ENCODE peak calls at places on chromosomes 16 and 17, in four cellular contexts. K, E, A and F are unnamed samples.

GRCh38 chr17:74712756-74713155 is at the start of gene CD300LF:
- DNase-seq in K (no peak), E (no peak), A (no peak), F (no peak)

GRCh38 chr16:88014954-88015805 is 63.9 kb downstream of the BANP start:
- DNase-seq in E (no peak), A (no peak), K (no peak), F (no peak)

GRCh38 chr16:77298638-77299360 is 99.6 kb downstream of the SYCE1L start:
- DNase-seq in K (no peak), E (no peak), A (no peak), F (no peak)

GRCh38 chr17:19348806-19349205 is 13.7 kb downstream of the B9D1 start:
- DNase-seq in E (no peak), A (no peak), K (no peak), F (no peak)

GRCh38 chr16:11948819-11949218 is 7.0 kb upstream of the NPIPB2 start:
- DNase-seq in A (no peak), E (no peak), K (no peak), F (no peak)

GRCh38 chr17:66542967-66543525 is 240.6 kb downstream of the PRKCA start:
- DNase-seq in K (no peak), A (no peak), E (no peak), F (no peak)

GRCh38 chr17:43952724-43953666 is 745 bp downstream of the PYY start:
- DNase-seq in K (peak; percentile 65), E (no peak), A (peak; percentile 93), F (no peak)

GRCh38 chr17:57588086-57588485 is 157.0 kb downstream of the CCDC182 start:
- DNase-seq in K (no peak), E (no peak), A (no peak), F (no peak)

GRCh38 chr17:41692722-41693521 is 4.2 kb downstream of the EIF1 start:
- DNase-seq in E (no peak), A (no peak), K (no peak), F (no peak)

GRCh38 chr16:30491744-30492308 is 19.3 kb downstream of the ITGAL start:
- DNase-seq in A (no peak), K (peak; percentile 79), E (no peak), F (no peak)

GRCh38 chr16:79146-80054 is 1.4 kb downstream of the MPG start:
- DNase-seq in E (no peak), K (no peak), A (no peak), F (no peak)

GRCh38 chr17:2222901-2223616 is 80.5 kb downstream of the SMG6 start:
- DNase-seq in K (no peak), A (no peak), E (no peak), F (no peak)

GRCh38 chr17:49913226-49914095 is 55.5 kb upstream of the DLX4 start:
- DNase-seq in K (peak; percentile 48), A (no peak), E (no peak), F (no peak)

GRCh38 chr17:27502526-27503324 is 46.5 kb downstream of the KSR1 start:
- DNase-seq in A (no peak), K (no peak), E (no peak), F (no peak)

GRCh38 chr17:54745239-54745638 is 155.4 kb upstream of the TOM1L1 start:
- DNase-seq in E (no peak), A (no peak), K (no peak), F (no peak)

GRCh38 chr17:42720996-42721583 is 23.8 kb downstream of the EZH1 start:
- DNase-seq in A (no peak), K (peak; percentile 60), E (no peak), F (no peak)

GRCh38 chr16:48503779-48504178 is 106.2 kb downstream of the N4BP1 start:
- DNase-seq in K (no peak), E (no peak), A (no peak), F (no peak)

GRCh38 chr17:31585280-31585630 is 193.8 kb downstream of the RAB11FIP4 start:
- DNase-seq in K (no peak), A (no peak), E (no peak), F (no peak)

GRCh38 chr17:69492410-69493071 is 78.0 kb downstream of the MAP2K6 start:
- DNase-seq in E (no peak), K (no peak), A (no peak), F (no peak)

GRCh38 chr17:951388-952132 is 28.0 kb downstream of the NXN start:
- DNase-seq in K (no peak), A (peak; percentile 77), E (no peak), F (no peak)

GRCh38 chr16:1964046-1964505 is 550 bp downstream of the RPS2 start:
- DNase-seq in A (no peak), E (no peak), K (no peak), F (no peak)

GRCh38 chr16:89320717-89321501 is 103.4 kb downstream of the ZNF778 start:
- DNase-seq in E (no peak), K (peak; percentile 83), A (no peak), F (no peak)

GRCh38 chr17:44922136-44922535 is 6.8 kb upstream of the GFAP start:
- DNase-seq in K (no peak), E (no peak), A (no peak), F (no peak)

GRCh38 chr17:17354560-17355357 is 51.6 kb downstream of the NT5M start:
- DNase-seq in E (peak; percentile 86), K (peak; percentile 72), A (peak; percentile 88), F (peak; percentile 76)

GRCh38 chr17:57986841-57987581 is 1.0 kb downstream of the VEZF1 start:
- DNase-seq in A (no peak), K (peak; percentile 39), E (no peak), F (no peak)

GRCh38 chr17:17855976-17856375 is 19.2 kb upstream of the SREBF1 start:
- DNase-seq in E (no peak), A (no peak), K (no peak), F (no peak)

GRCh38 chr17:39130205-39130604 is 21.2 kb downstream of the PLXDC1 start:
- DNase-seq in A (no peak), K (no peak), E (no peak), F (no peak)

GRCh38 chr17:17666111-17666714 is 15.0 kb upstream of the RAI1 start:
- DNase-seq in K (no peak), E (no peak), A (no peak), F (no peak)

GRCh38 chr16:1991588-1992474 is 2.1 kb downstream of the SYNGR3 start:
- DNase-seq in K (peak; percentile 99), A (peak; percentile 98), E (peak; percentile 99), F (peak; percentile 98)

GRCh38 chr17:68460715-68461114 is 3.4 kb upstream of the WIPI1 start:
- DNase-seq in A (no peak), E (no peak), K (no peak), F (no peak)

GRCh38 chr17:77899494-77899893 is 59.0 kb upstream of the TNRC6C start:
- DNase-seq in A (no peak), E (no peak), K (no peak), F (no peak)

GRCh38 chr17:65662166-65662565 is 100.7 kb upstream of the AXIN2 start:
- DNase-seq in A (no peak), K (no peak), E (no peak), F (no peak)

GRCh38 chr17:15340966-15341365 is 431 bp downstream of the TEKT3 start:
- DNase-seq in E (no peak), K (no peak), A (no peak), F (no peak)

GRCh38 chr16:70696952-70697600 is 11.2 kb upstream of the MTSS2 start:
- DNase-seq in K (no peak), E (no peak), A (no peak), F (no peak)

GRCh38 chr17:19753661-19754463 is 5.8 kb upstream of the ALDH3A1 start:
- DNase-seq in A (no peak), E (no peak), K (no peak), F (no peak)

GRCh38 chr17:72975509-72975908 is 117.0 kb downstream of the SLC39A11 start:
- DNase-seq in K (no peak), E (no peak), A (no peak), F (no peak)

GRCh38 chr16:46975908-46976470 is 2.5 kb upstream of the DNAJA2 start:
- DNase-seq in E (no peak), A (no peak), K (no peak), F (no peak)
- TF ChIP-seq TAF1 in E (no peak), A (no peak), K (no peak), F (no peak)

DNA sequence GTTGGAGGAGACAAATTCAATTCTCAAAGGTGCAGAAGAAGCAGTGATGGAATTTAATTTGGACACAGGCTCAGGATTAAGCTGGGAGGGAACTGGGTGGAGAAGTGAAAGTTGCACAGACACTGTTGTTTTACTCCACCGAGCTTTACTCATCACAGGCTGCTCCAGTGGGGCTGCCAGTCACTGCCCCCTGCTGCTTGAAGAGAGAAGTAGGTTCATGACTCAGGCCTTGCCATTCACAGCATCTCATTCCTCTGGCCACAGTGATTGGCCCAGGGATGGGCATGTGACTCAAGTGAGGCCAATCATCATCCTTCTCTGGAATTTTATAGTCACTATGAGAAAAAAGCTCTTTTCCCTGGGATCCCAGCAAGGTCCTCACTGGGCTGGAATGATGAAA is 11.8 kb downstream of the GNAO1 start:
- DNase-seq in K (peak; percentile 67), A (peak; percentile 53), E (no peak), F (no peak)
- TF ChIP-seq TAF1 in K (no peak), A (no peak), E (no peak), F (no peak)

GRCh38 chr16:67406111-67406593 is 10.1 kb downstream of the ZDHHC1 start:
- DNase-seq in A (no peak), E (no peak), K (no peak), F (no peak)

GRCh38 chr16:67403976-67404555 is 10.8 kb upstream of the TPPP3 start:
- DNase-seq in K (no peak), E (no peak), A (no peak), F (no peak)

GRCh38 chr16:67405336-67405735 is 10.9 kb downstream of the ZDHHC1 start:
- DNase-seq in A (no peak), K (no peak), E (no peak), F (no peak)

GRCh38 chr16:67406628-67407027 is 9.6 kb downstream of the ZDHHC1 start:
- DNase-seq in K (no peak), A (no peak), E (no peak), F (no peak)

DNA sequence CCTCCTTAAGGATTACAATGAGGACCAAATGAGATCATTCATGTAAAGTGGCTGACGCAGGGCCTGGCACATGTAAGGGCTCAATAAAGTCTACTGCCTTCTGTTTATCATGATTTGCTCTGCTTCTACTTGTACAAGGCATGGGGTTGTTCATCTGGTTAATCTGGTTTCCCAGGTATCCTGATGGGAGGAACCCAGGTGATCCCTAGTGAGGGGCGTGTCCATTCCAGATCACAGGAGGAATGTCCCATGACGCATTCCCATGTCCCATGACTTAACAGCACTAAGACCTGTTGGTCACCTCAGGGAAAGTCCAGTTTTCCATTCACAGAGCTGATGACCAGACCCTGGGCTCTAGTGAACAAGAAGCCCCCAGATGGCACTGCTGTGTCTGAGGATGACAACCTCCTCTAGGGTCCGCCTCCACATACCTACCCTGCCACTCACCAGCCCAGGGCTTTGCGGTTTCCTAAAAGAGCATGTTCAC is 11.5 kb upstream of the TPPP3 start:
- DNase-seq in K (no peak), A (no peak), E (no peak), F (no peak)
- TF ChIP-seq TAF1 in K (no peak), A (no peak), E (no peak), F (no peak)

GRCh38 chr16:53946745-53947386 is 242.9 kb downstream of the FTO start:
- DNase-seq in E (no peak), A (no peak), K (no peak), F (no peak)

GRCh38 chr16:53948326-53948725 is 244.4 kb downstream of the FTO start:
- DNase-seq in K (no peak), A (no peak), E (no peak), F (no peak)

GRCh38 chr16:53944026-53944425 is 240.1 kb downstream of the FTO start:
- DNase-seq in K (no peak), E (no peak), A (no peak), F (no peak)

GRCh38 chr16:53948734-53949430 is 244.9 kb downstream of the FTO start:
- DNase-seq in A (no peak), E (no peak), K (no peak), F (no peak)

GRCh38 chr16:53945996-53946395 is 242.0 kb downstream of the FTO start:
- DNase-seq in A (no peak), K (peak; percentile 30), E (no peak), F (no peak)
- TF ChIP-seq TAF1 in A (no peak), K (no peak), E (no peak), F (no peak)